ENCODE peak calls at places on chromosomes 4 and X, in eight cellular contexts. Y, A, R, H, E, C, V and W are unnamed samples. For H3K4me1, the result is how much of the 10 kb centered on the place peaks cover.

GRCh38 chr4:166198921-166199320 is 325.9 kb downstream of the TLL1 start:
- DNase-seq in Y (no peak), A (no peak), R (no peak), H (no peak), E (no peak), C (no peak), V (no peak), W (no peak)

GRCh38 chr4:38931125-38931524 is 63.5 kb downstream of the FAM114A1 start:
- DNase-seq in Y (no peak), A (no peak), R (no peak), H (no peak), E (no peak), C (no peak), V (no peak), W (no peak)

GRCh38 chr4:127400736-127401346 is 231.9 kb upstream of the INTU start:
- DNase-seq in Y (peak), A (no peak), R (peak), H (peak), E (peak), C (peak), V (peak), W (peak)

GRCh38 chrX:14476169-14476568 is 53.2 kb upstream of the GLRA2 start:
- DNase-seq in Y (no peak), A (no peak), R (no peak), H (no peak), E (no peak), C (no peak), V (no peak), W (no peak)

GRCh38 chrX:39857780-39858179 is 240.0 kb downstream of the BCOR start:
- DNase-seq in Y (no peak), A (no peak), R (no peak), H (no peak), E (no peak), C (no peak), V (no peak), W (no peak)

GRCh38 chrX:43560247-43560946 is 95.7 kb upstream of the MAOA start:
- DNase-seq in Y (no peak), A (no peak), R (no peak), H (no peak), E (no peak), C (no peak), V (no peak), W (no peak)

GRCh38 chr4:5421416-5421815 is 286.9 kb downstream of the EVC2 start:
- DNase-seq in Y (no peak), A (no peak), R (no peak), H (no peak), E (no peak), C (no peak), V (no peak), W (no peak)

GRCh38 chrX:83916525-83916924 is 55.6 kb downstream of the CYLC1 start:
- DNase-seq in Y (no peak), A (no peak), R (no peak), H (peak), E (no peak), C (no peak), V (no peak), W (peak)

DNA sequence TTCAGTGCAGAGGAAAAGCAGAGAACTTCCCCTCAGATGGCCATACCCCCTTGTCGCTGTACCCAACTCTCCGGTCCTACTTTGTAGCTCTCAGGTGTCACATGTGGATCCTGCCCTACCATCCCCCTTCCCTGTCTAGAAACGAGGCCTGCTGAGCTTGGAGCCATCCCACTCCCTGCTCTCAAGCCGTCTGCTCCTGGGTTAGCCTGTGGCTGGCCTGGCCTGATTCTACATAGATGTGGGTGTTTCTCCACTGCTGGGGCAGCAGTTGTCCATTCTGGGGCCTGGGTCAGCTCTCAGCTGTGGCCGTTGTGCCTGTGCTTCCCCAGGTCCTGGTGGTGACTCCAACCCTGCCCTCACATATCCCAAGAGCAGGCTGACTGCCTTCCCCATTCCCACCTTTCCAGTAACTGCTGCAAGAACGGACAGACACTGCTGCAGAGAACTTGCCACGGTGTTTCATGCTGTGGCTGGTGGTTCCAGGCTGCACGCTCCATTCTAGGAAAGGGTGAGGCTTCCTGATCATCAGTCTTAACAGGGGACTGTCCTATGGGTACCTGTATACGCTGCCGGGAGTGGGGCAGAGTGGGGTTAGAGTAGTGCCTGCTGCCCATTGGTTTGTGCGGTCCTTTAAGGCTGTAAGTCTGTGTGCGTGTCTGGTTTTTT is 3.6 kb downstream of the IL9R start:
- DNase-seq in Y (no peak), A (no peak), R (no peak), H (no peak), E (no peak), C (no peak), V (no peak), W (no peak)
- TF ChIP-seq POLR2A in Y (no peak), A (no peak), R (no peak), H (no peak), E (no peak), C (no peak), V (no peak), W (no peak)

GRCh38 chr4:176587920-176588319 is 204.8 kb downstream of the VEGFC start:
- DNase-seq in Y (no peak), A (no peak), R (peak), H (peak), E (no peak), C (peak), V (no peak), W (no peak)
- H3K4me3 ChIP-seq in Y (no peak), A (no peak), R (no peak), H (no peak), E (no peak), C (no peak), V (no peak), W (no peak)

DNA sequence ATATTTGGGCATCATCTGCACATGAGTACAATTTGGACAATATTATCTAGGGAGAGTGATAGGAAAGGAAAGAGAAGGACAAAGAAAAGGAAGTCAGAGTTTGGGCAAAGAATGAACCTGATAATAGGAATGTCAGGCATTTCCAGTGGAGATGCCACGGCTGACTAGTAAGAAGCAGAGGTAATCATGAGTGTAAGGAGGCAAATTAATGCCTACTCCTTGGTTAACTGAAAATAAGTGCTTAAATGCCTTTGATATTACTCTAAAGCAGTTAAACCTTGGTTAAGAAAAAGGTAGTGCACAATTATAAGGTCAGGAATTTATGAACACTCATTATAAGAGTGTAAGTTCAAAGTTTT is 99.2 kb upstream of the DDIT4L start:
- DNase-seq in Y (no peak), A (no peak), R (no peak), H (no peak), E (no peak), C (no peak), V (peak), W (no peak)
- H3K4me1 ChIP-seq in Y (under half), A (under half), R (under half), H (under half), E (under half), C (under half), V (under half), W (under half)

DNA sequence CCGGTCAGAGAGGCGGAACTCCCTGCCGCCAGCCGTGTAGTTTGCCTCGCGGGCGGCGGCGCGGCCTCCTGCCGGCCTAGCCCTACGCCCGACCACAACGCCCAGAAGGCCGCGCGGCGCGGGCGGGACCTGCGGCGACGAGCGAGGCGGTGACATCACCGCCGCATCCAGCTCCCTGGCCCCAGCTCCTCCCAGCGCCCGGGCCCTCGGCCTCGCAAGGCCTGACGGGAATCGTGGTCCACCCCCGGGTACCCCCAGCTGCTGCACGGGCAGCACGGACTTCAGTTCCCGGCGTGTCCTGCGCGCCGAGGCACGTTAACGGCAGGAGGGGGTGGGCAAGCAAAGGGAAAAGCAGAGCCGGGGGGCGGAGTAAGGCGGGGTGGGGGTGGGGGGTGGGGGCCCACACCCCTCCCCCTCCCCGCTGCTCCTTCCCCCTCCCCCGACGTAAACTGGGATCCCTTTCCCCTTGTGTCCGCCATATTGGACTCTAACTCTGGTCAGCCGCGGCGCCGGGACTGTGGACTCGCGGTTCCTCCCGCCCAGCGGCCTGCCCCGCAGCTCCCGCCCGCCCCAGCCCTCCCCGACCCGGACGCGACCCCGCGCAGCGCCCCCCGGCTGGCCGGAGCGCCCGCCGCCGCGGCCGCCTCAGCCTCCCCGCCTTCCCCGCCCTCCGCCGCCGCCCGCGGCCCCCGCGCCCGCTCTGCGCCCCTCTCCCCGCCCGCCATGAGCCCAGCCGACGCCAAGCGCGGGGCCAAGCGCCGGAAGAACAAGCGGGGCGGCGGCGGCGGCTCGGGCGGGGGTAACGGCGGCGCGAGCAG is at the start of gene FAM193A:
- DNase-seq in Y (peak), A (peak), R (peak), H (peak), E (peak), C (peak), V (peak), W (peak)
- TF ChIP-seq POLR2A in Y (no peak), A (peak), R (peak), H (peak), E (peak), C (peak), V (peak), W (no peak)

GRCh38 chr4:53050361-53050774 is 188.3 kb downstream of the RASL11B start:
- DNase-seq in Y (no peak), A (no peak), R (no peak), H (no peak), E (no peak), C (no peak), V (peak), W (no peak)
- H3K4me3 ChIP-seq in Y (no peak), A (no peak), R (no peak), H (no peak), E (no peak), C (no peak), V (no peak), W (no peak)